ENCODE peak calls at places on chromosomes 13 and 19, in five cellular contexts. T is astrocyte of the cerebellum, R is mucosa of descending colon, K is hepatocyte, M is neural progenitor cell. D is an unnamed sample.

GRCh38 chr13:44493213-44493812 is 82.8 kb downstream of the TSC22D1 start:
- DNase-seq in R (no peak), M (peak), K (no peak), T (no peak), D (no peak)

GRCh38 chr13:113814435-113814821 is 49.4 kb downstream of the GAS6 start:
- DNase-seq in R (no peak), K (no peak), T (peak), M (no peak), D (no peak)

GRCh38 chr13:46210362-46211083 is 1.2 kb upstream of the LRRC63 start:
- DNase-seq in T (no peak), R (no peak), K (no peak), M (no peak), D (no peak)

GRCh38 chr19:1093811-1094553 is 1.2 kb downstream of the POLR2E start:
- DNase-seq in M (no peak), K (no peak), R (no peak), T (no peak), D (no peak)

GRCh38 chr19:54674021-54674617 is 11.3 kb downstream of the LILRB4 start:
- DNase-seq in R (no peak), T (no peak), M (peak), K (no peak), D (no peak)

GRCh38 chr13:51494151-51494550 is 41.3 kb upstream of the INTS6 start:
- DNase-seq in T (no peak), R (no peak), K (no peak), M (no peak), D (no peak)

GRCh38 chr13:52002361-52002760 is 8.9 kb downstream of the ATP7B start:
- DNase-seq in T (no peak), R (no peak), M (no peak), K (no peak), D (no peak)

GRCh38 chr13:71360041-71360440 is 507.0 kb downstream of the DACH1 start:
- DNase-seq in M (no peak), T (no peak), R (no peak), K (no peak), D (no peak)

GRCh38 chr19:46990998-46991676 is 28.5 kb upstream of the NPAS1 start:
- DNase-seq in T (peak), R (peak), M (peak), K (peak), D (peak)

GRCh38 chr13:32314271-32314967 is 744 bp downstream of the ZAR1L start:
- DNase-seq in T (no peak), M (no peak), K (no peak), R (peak), D (no peak)

GRCh38 chr13:26749905-26750304 is 10.7 kb downstream of the GPR12 start:
- DNase-seq in R (no peak), T (no peak), K (no peak), M (no peak), D (no peak)

GRCh38 chr19:45218887-45219780 is 26.1 kb downstream of the EXOC3L2 start:
- DNase-seq in K (no peak), T (no peak), M (no peak), R (no peak), D (no peak)

GRCh38 chr13:22240716-22241115 is 569.8 kb downstream of the FGF9 start:
- DNase-seq in M (no peak), K (no peak), R (no peak), T (no peak), D (no peak)

GRCh38 chr19:35963514-35963913 is 27.3 kb downstream of the LRFN3 start:
- DNase-seq in M (peak), T (peak), K (peak), R (peak), D (no peak)

GRCh38 chr13:33678084-33678483 is 139.9 kb upstream of the RFC3 start:
- DNase-seq in R (no peak), M (no peak), T (no peak), K (no peak), D (no peak)
- TF ChIP-seq CTCF in R (no peak), M (no peak), T (no peak), K (no peak), D (no peak)

GRCh38 chr19:19385131-19385899 is 20.2 kb upstream of the GATAD2A start:
- DNase-seq in T (peak), M (peak), K (peak), R (peak), D (peak)
- TF ChIP-seq CTCF in T (no peak), M (no peak), K (no peak), R (no peak), D (peak)

GRCh38 chr13:34502011-34502410 is 440.1 kb upstream of the NBEA start:
- DNase-seq in K (no peak), T (no peak), R (no peak), M (no peak), D (no peak)

GRCh38 chr13:34502621-34503020 is 439.4 kb upstream of the NBEA start:
- DNase-seq in K (no peak), R (no peak), T (no peak), M (no peak), D (no peak)

GRCh38 chr13:34506796-34507195 is 435.3 kb upstream of the NBEA start:
- DNase-seq in T (no peak), K (no peak), R (no peak), M (peak), D (no peak)

GRCh38 chr13:34512811-34513210 is 429.3 kb upstream of the NBEA start:
- DNase-seq in K (no peak), R (no peak), M (no peak), T (no peak), D (no peak)

GRCh38 chr13:34507630-34508029 is 434.4 kb upstream of the NBEA start:
- DNase-seq in T (no peak), M (no peak), R (no peak), K (no peak), D (no peak)
- TF ChIP-seq CTCF in T (no peak), M (no peak), R (no peak), K (no peak), D (no peak)

DNA sequence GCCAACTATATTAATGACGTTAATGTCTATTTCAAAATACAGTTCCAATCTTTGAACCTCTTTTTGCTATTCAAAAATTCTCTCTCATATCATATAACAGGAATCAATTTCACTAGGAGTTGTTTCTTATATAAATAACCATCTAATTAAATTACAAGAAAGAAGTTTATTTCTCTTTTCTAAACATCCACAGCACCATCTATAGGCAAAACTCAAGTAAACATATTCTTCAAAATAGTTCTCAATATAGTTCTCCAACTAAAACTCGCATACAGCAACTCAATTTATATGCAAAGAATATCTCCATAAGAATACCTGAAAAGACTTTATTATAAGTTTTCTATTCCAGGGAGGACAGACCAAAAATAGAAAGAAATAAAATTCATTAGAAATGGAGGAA is 65.6 kb downstream of the RBM26 start:
- DNase-seq in T (no peak), K (no peak), R (no peak), M (no peak), D (no peak)
- TF ChIP-seq CTCF in T (no peak), K (peak), R (no peak), M (peak), D (no peak)